ENCODE peak calls at places on chromosomes 7 and 10, in nine cellular contexts. One of them, this sample, is unnamed.

GRCh38 chr10:46220872-46221538 is 65.8 kb upstream of the ANTXRL start:
- DNase-seq in IMR-90: no peak
- DNase-seq in osteoblast: no peak
- DNase-seq in neural progenitor cell: no peak
- DNase-seq in GM23338: peak; percentile 22
- DNase-seq in OCI-LY7: no peak
- DNase-seq in neuronal stem cell: no peak
- DNase-seq in H9: peak; percentile 30
- DNase-seq in DND-41: no peak
- DNase-seq in this sample: no peak

GRCh38 chr7:131741446-131741845 is 185.0 kb upstream of the PODXL start:
- DNase-seq in IMR-90: no peak
- DNase-seq in osteoblast: no peak
- DNase-seq in neural progenitor cell: no peak
- DNase-seq in GM23338: no peak
- DNase-seq in OCI-LY7: no peak
- DNase-seq in neuronal stem cell: no peak
- DNase-seq in H9: no peak
- DNase-seq in DND-41: no peak
- DNase-seq in this sample: no peak

GRCh38 chr7:121360564-121360963 is 31.8 kb downstream of the WNT16 start:
- DNase-seq in IMR-90: no peak
- DNase-seq in osteoblast: no peak
- DNase-seq in neural progenitor cell: no peak
- DNase-seq in GM23338: no peak
- DNase-seq in OCI-LY7: no peak
- DNase-seq in neuronal stem cell: no peak
- DNase-seq in H9: no peak
- DNase-seq in DND-41: no peak
- DNase-seq in this sample: no peak

GRCh38 chr7:123455965-123456364 is 78.4 kb downstream of the IQUB start:
- DNase-seq in IMR-90: no peak
- DNase-seq in osteoblast: no peak
- DNase-seq in neural progenitor cell: no peak
- DNase-seq in GM23338: no peak
- DNase-seq in OCI-LY7: no peak
- DNase-seq in neuronal stem cell: no peak
- DNase-seq in H9: no peak
- DNase-seq in DND-41: no peak
- DNase-seq in this sample: no peak

GRCh38 chr7:74284781-74285259 is 4.4 kb upstream of the CLIP2 start:
- DNase-seq in IMR-90: no peak
- DNase-seq in osteoblast: no peak
- DNase-seq in neural progenitor cell: peak; percentile 74
- DNase-seq in GM23338: peak; percentile 47
- DNase-seq in OCI-LY7: no peak
- DNase-seq in neuronal stem cell: no peak
- DNase-seq in H9: no peak
- DNase-seq in DND-41: no peak
- DNase-seq in this sample: no peak

GRCh38 chr7:106358103-106358663 is 73.4 kb upstream of the NAMPT start:
- DNase-seq in IMR-90: peak; percentile 41
- DNase-seq in osteoblast: peak; percentile 19
- DNase-seq in neural progenitor cell: no peak
- DNase-seq in GM23338: no peak
- DNase-seq in OCI-LY7: no peak
- DNase-seq in neuronal stem cell: no peak
- DNase-seq in H9: no peak
- DNase-seq in DND-41: no peak
- DNase-seq in this sample: peak; percentile 37

GRCh38 chr10:66910676-66911075 is 15.2 kb upstream of the LRRTM3 start:
- DNase-seq in IMR-90: no peak
- DNase-seq in osteoblast: no peak
- DNase-seq in neural progenitor cell: no peak
- DNase-seq in GM23338: no peak
- DNase-seq in OCI-LY7: no peak
- DNase-seq in neuronal stem cell: no peak
- DNase-seq in H9: no peak
- DNase-seq in DND-41: no peak
- DNase-seq in this sample: no peak

GRCh38 chr7:123220396-123220795 is 20.6 kb upstream of the SLC13A1 start:
- DNase-seq in IMR-90: no peak
- DNase-seq in osteoblast: no peak
- DNase-seq in neural progenitor cell: no peak
- DNase-seq in GM23338: no peak
- DNase-seq in OCI-LY7: no peak
- DNase-seq in neuronal stem cell: no peak
- DNase-seq in H9: no peak
- DNase-seq in DND-41: no peak
- DNase-seq in this sample: peak; percentile 22

GRCh38 chr10:15141136-15142067 is 27.1 kb downstream of the NMT2 start:
- DNase-seq in IMR-90: no peak
- DNase-seq in osteoblast: peak; percentile 66
- DNase-seq in neural progenitor cell: peak; percentile 53
- DNase-seq in GM23338: no peak
- DNase-seq in OCI-LY7: no peak
- DNase-seq in neuronal stem cell: no peak
- DNase-seq in H9: no peak
- DNase-seq in DND-41: peak; percentile 56
- DNase-seq in this sample: no peak

GRCh38 chr10:102159051-102159597 is 6.9 kb downstream of the NOLC1 start:
- DNase-seq in IMR-90: peak; percentile 66
- DNase-seq in osteoblast: no peak
- DNase-seq in neural progenitor cell: no peak
- DNase-seq in GM23338: no peak
- DNase-seq in OCI-LY7: no peak
- DNase-seq in neuronal stem cell: no peak
- DNase-seq in H9: no peak
- DNase-seq in DND-41: no peak
- DNase-seq in this sample: peak; percentile 39

GRCh38 chr7:116062666-116063065 is 32.1 kb upstream of the TFEC start:
- DNase-seq in IMR-90: peak; percentile 67
- DNase-seq in osteoblast: no peak
- DNase-seq in neural progenitor cell: no peak
- DNase-seq in GM23338: no peak
- DNase-seq in OCI-LY7: no peak
- DNase-seq in neuronal stem cell: no peak
- DNase-seq in H9: no peak
- DNase-seq in DND-41: no peak
- DNase-seq in this sample: peak; percentile 12

GRCh38 chr7:6385110-6385792 is 62.5 kb downstream of the DAGLB start:
- DNase-seq in IMR-90: peak; percentile 97
- DNase-seq in osteoblast: peak; percentile 78
- DNase-seq in neural progenitor cell: no peak
- DNase-seq in GM23338: no peak
- DNase-seq in OCI-LY7: no peak
- DNase-seq in neuronal stem cell: no peak
- DNase-seq in H9: no peak
- DNase-seq in DND-41: no peak
- DNase-seq in this sample: peak; percentile 95

GRCh38 chr7:47435889-47436312 is 146.0 kb downstream of the TNS3 start:
- DNase-seq in IMR-90: peak; percentile 81
- DNase-seq in osteoblast: peak; percentile 86
- DNase-seq in neural progenitor cell: peak; percentile 76
- DNase-seq in GM23338: peak; percentile 69
- DNase-seq in OCI-LY7: peak; percentile 66
- DNase-seq in neuronal stem cell: peak; percentile 33
- DNase-seq in H9: peak; percentile 63
- DNase-seq in DND-41: no peak
- DNase-seq in this sample: peak; percentile 74

GRCh38 chr7:14754631-14755030 is 147.9 kb downstream of the DGKB start:
- DNase-seq in IMR-90: peak; percentile 62
- DNase-seq in osteoblast: peak; percentile 35
- DNase-seq in neural progenitor cell: no peak
- DNase-seq in GM23338: peak; percentile 15
- DNase-seq in OCI-LY7: no peak
- DNase-seq in neuronal stem cell: no peak
- DNase-seq in H9: no peak
- DNase-seq in DND-41: no peak
- DNase-seq in this sample: peak; percentile 67

GRCh38 chr7:151981223-151981622 is 25.0 kb downstream of the GALNTL5 start:
- DNase-seq in IMR-90: no peak
- DNase-seq in osteoblast: no peak
- DNase-seq in neural progenitor cell: no peak
- DNase-seq in GM23338: no peak
- DNase-seq in OCI-LY7: no peak
- DNase-seq in neuronal stem cell: no peak
- DNase-seq in H9: no peak
- DNase-seq in DND-41: no peak
- DNase-seq in this sample: no peak

GRCh38 chr7:12210179-12211053 is 678 bp upstream of the TMEM106B start:
- DNase-seq in IMR-90: peak; percentile 8
- DNase-seq in osteoblast: peak; percentile 22
- DNase-seq in neural progenitor cell: no peak
- DNase-seq in GM23338: peak; percentile 58
- DNase-seq in OCI-LY7: no peak
- DNase-seq in neuronal stem cell: no peak
- DNase-seq in H9: no peak
- DNase-seq in DND-41: no peak
- DNase-seq in this sample: peak; percentile 42

DNA sequence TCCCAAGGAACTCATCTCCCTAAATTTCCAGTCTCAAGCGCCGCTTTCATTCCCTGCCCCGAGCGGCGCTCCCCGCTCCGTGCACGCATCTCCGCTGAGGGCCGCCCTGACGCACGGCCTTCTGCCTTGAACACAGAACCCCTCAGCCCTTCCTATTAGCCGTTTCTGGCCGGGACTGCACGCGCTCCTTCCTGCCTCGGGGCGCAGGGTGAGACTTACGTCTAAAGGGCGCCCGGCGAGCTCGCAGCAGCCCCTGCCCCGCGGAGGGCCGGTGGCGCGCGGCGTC is 752 bp upstream of the WAC start:
- DNase-seq in IMR-90: no peak
- DNase-seq in osteoblast: no peak
- DNase-seq in neural progenitor cell: no peak
- DNase-seq in GM23338: peak; percentile 71
- DNase-seq in OCI-LY7: no peak
- DNase-seq in neuronal stem cell: no peak
- DNase-seq in H9: no peak
- DNase-seq in DND-41: no peak
- DNase-seq in this sample: peak; percentile 59
- H2AFZ ChIP-seq in IMR-90: peak overlapping the region; percentile 100
- H2AFZ ChIP-seq in osteoblast: peak overlapping the region; percentile 98
- H2AFZ ChIP-seq in neural progenitor cell: peak overlapping the region; percentile 99
- H2AFZ ChIP-seq in GM23338: no peak overlapping the region
- H2AFZ ChIP-seq in OCI-LY7: peak overlapping the region; percentile 46
- H2AFZ ChIP-seq in neuronal stem cell: peak overlapping the region; percentile 99
- H2AFZ ChIP-seq in H9: no peak overlapping the region
- H2AFZ ChIP-seq in DND-41: peak overlapping the region; percentile 98
- H2AFZ ChIP-seq in this sample: peak overlapping the region; percentile 77

GRCh38 chr7:140526901-140527664 is 47.8 kb upstream of the MKRN1 start:
- DNase-seq in IMR-90: peak; percentile 33
- DNase-seq in osteoblast: no peak
- DNase-seq in neural progenitor cell: no peak
- DNase-seq in GM23338: no peak
- DNase-seq in OCI-LY7: no peak
- DNase-seq in neuronal stem cell: no peak
- DNase-seq in H9: peak; percentile 37
- DNase-seq in DND-41: no peak
- DNase-seq in this sample: peak; percentile 66
- H2AFZ ChIP-seq in IMR-90: peak overlapping the region; percentile 23
- H2AFZ ChIP-seq in osteoblast: no peak overlapping the region
- H2AFZ ChIP-seq in neural progenitor cell: no peak overlapping the region
- H2AFZ ChIP-seq in GM23338: no peak overlapping the region
- H2AFZ ChIP-seq in OCI-LY7: no peak overlapping the region
- H2AFZ ChIP-seq in neuronal stem cell: no peak overlapping the region
- H2AFZ ChIP-seq in H9: no peak overlapping the region
- H2AFZ ChIP-seq in DND-41: no peak overlapping the region
- H2AFZ ChIP-seq in this sample: no peak overlapping the region

DNA sequence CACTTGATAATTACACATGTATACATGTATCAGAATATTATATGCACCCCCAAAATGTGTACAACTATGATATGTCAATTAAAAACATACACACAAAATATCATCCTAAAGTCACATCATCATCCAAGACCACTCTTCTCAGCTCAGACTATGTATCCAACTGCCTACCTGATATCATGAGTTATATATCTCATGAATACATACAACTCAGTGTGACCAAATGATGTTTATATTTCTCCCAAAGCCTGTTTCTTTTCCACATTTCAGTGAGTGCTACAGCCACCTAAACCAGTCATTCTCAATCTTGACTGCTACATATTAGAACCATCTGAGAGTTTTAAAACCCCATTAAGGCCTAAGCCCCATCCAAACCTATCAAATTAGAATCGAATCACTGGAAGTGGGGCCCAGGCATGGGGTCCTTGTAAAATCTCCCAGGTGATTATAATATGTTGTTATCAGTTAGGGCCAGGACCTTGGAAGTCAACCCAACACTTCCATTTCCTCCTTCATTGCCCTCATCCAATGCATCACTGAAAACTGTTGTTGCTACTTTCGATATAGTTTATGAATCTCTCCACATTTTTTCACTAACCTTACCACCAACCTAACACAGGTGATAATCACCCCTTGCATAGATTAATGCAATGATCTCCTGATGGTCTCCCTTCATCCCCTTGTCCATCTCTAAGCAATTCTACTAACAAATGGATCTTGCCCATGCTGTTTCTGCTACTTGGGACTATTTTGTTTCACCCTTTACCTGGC is 53.8 kb upstream of the ITGB8 start:
- DNase-seq in IMR-90: no peak
- DNase-seq in osteoblast: no peak
- DNase-seq in neural progenitor cell: no peak
- DNase-seq in GM23338: no peak
- DNase-seq in OCI-LY7: no peak
- DNase-seq in neuronal stem cell: no peak
- DNase-seq in H9: no peak
- DNase-seq in DND-41: no peak
- DNase-seq in this sample: no peak
- H2AFZ ChIP-seq in IMR-90: no peak overlapping the region
- H2AFZ ChIP-seq in osteoblast: no peak overlapping the region
- H2AFZ ChIP-seq in neural progenitor cell: no peak overlapping the region
- H2AFZ ChIP-seq in GM23338: no peak overlapping the region
- H2AFZ ChIP-seq in OCI-LY7: no peak overlapping the region
- H2AFZ ChIP-seq in neuronal stem cell: no peak overlapping the region
- H2AFZ ChIP-seq in H9: no peak overlapping the region
- H2AFZ ChIP-seq in DND-41: no peak overlapping the region
- H2AFZ ChIP-seq in this sample: no peak overlapping the region

DNA sequence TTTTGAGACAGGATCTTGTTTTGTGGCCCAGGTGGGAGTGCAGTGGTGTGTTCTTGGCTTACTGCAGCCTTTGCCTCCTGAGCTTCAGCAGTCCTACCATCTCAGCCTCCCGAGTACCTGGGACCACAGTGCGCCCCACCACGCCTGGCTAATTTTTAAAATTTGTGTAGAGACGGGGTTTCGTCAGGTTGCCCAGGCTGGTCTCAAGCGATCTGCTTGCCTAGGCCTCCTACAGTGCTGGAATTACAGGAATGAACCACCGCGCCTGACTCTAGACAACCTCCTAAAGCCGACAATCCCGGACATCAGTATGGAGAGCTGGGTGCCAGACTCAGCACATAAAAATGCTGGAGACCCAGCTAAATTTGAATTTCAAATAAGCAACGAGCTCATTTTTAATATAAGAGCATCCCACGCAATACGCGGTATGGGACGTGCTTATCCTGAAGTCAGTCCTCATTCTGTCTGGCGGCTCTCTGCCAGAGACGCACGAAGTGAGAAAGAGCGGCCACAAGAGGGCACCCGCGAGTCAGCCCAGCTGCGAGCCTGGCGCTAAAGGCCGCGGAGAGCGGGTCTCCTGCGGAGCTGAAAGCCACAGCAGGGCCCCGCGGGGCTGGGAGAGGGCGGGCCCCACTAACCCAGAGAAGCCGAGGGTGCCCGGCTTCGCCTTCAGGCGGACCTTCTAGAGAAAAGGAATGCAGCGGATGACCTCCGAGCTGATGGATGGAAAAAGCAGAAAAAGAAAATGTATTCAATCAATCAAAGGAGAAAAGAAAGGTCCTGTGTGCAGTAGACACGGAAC is 7.1 kb downstream of the CALY start:
- DNase-seq in IMR-90: peak; percentile 84
- DNase-seq in osteoblast: peak; percentile 100
- DNase-seq in neural progenitor cell: peak; percentile 93
- DNase-seq in GM23338: peak; percentile 93
- DNase-seq in OCI-LY7: peak; percentile 88
- DNase-seq in neuronal stem cell: peak; percentile 84
- DNase-seq in H9: peak; percentile 87
- DNase-seq in DND-41: peak; percentile 87
- DNase-seq in this sample: peak; percentile 84
- H2AFZ ChIP-seq in IMR-90: peak overlapping the region; percentile 80
- H2AFZ ChIP-seq in osteoblast: peak overlapping the region; percentile 82
- H2AFZ ChIP-seq in neural progenitor cell: peak overlapping the region; percentile 14
- H2AFZ ChIP-seq in GM23338: no peak overlapping the region
- H2AFZ ChIP-seq in OCI-LY7: no peak overlapping the region
- H2AFZ ChIP-seq in neuronal stem cell: peak overlapping the region; percentile 84
- H2AFZ ChIP-seq in H9: no peak overlapping the region
- H2AFZ ChIP-seq in DND-41: no peak overlapping the region
- H2AFZ ChIP-seq in this sample: no peak overlapping the region